ENCODE peak calls at places on chromosomes 2 and 18, in six cellular contexts. D, Y, A, G, J and N are unnamed samples.

GRCh38 chr2:229083606-229084349 is 187.3 kb downstream of the PID1 start:
- DNase-seq in D (no peak), Y (no peak), A (no peak), G (no peak), J (no peak), N (no peak)

GRCh38 chr2:11250400-11251277 is 93.8 kb downstream of the ROCK2 start:
- DNase-seq in D (no peak), Y (no peak), A (peak), G (no peak), J (no peak), N (no peak)

GRCh38 chr18:66511810-66512209 is 92.1 kb downstream of the CDH19 start:
- DNase-seq in D (no peak), Y (no peak), A (no peak), G (no peak), J (peak), N (no peak)

GRCh38 chr2:47354013-47354816 is 48.7 kb upstream of the MSH2 start:
- DNase-seq in D (no peak), Y (no peak), A (peak), G (no peak), J (peak), N (no peak)

GRCh38 chr2:36405183-36405582 is 49.6 kb downstream of the CRIM1 start:
- DNase-seq in D (no peak), Y (no peak), A (no peak), G (no peak), J (no peak), N (no peak)

GRCh38 chr2:34229998-34230397 is 630.9 kb upstream of the FAM98A start:
- DNase-seq in D (no peak), Y (no peak), A (no peak), G (no peak), J (no peak), N (no peak)

GRCh38 chr18:21740724-21741510 is at the start of gene MIB1:
- DNase-seq in D (peak), Y (peak), A (peak), G (peak), J (no peak), N (peak)

GRCh38 chr2:212979799-212980198 is 171.6 kb downstream of the IKZF2 start:
- DNase-seq in D (no peak), Y (no peak), A (no peak), G (no peak), J (no peak), N (no peak)